ENCODE peak calls at places on chromosomes 6 and 20, in seven cellular contexts. One of them, this sample, is unnamed.

GRCh38 chr20:37294262-37294981 is 5.0 kb downstream of the MANBAL start:
- DNase-seq in amygdala: no peak
- DNase-seq in NCI-H1417: no peak
- DNase-seq in G401: no peak
- DNase-seq in body of pancreas: no peak
- DNase-seq in activated CD4-positive, CD25-positive, alpha-beta regulatory T cell: no peak
- DNase-seq in NCI-H510A treated with DMSO at 0.1 percent for 48 hours: no peak
- DNase-seq in this sample: no peak

GRCh38 chr6:11232968-11233626 is 629 bp upstream of the NEDD9 start:
- DNase-seq in amygdala: no peak
- DNase-seq in NCI-H1417: peak; percentile 82
- DNase-seq in G401: no peak
- DNase-seq in body of pancreas: no peak
- DNase-seq in activated CD4-positive, CD25-positive, alpha-beta regulatory T cell: no peak
- DNase-seq in NCI-H510A treated with DMSO at 0.1 percent for 48 hours: no peak
- DNase-seq in this sample: no peak

GRCh38 chr6:147055821-147056392 is 148.3 kb upstream of the STXBP5 start:
- DNase-seq in amygdala: no peak
- DNase-seq in NCI-H1417: no peak
- DNase-seq in G401: peak; percentile 97
- DNase-seq in body of pancreas: peak; percentile 42
- DNase-seq in activated CD4-positive, CD25-positive, alpha-beta regulatory T cell: no peak
- DNase-seq in NCI-H510A treated with DMSO at 0.1 percent for 48 hours: no peak
- DNase-seq in this sample: no peak

GRCh38 chr6:89239338-89239737 is 22.2 kb upstream of the GABRR1 start:
- DNase-seq in amygdala: no peak
- DNase-seq in NCI-H1417: peak; percentile 9
- DNase-seq in G401: no peak
- DNase-seq in body of pancreas: no peak
- DNase-seq in activated CD4-positive, CD25-positive, alpha-beta regulatory T cell: no peak
- DNase-seq in NCI-H510A treated with DMSO at 0.1 percent for 48 hours: no peak
- DNase-seq in this sample: peak; percentile 55

GRCh38 chr20:60869626-60870025 is 382.4 kb upstream of the CDH4 start:
- DNase-seq in amygdala: no peak
- DNase-seq in NCI-H1417: no peak
- DNase-seq in G401: no peak
- DNase-seq in body of pancreas: no peak
- DNase-seq in activated CD4-positive, CD25-positive, alpha-beta regulatory T cell: no peak
- DNase-seq in NCI-H510A treated with DMSO at 0.1 percent for 48 hours: no peak
- DNase-seq in this sample: no peak

GRCh38 chr6:2376429-2377355 is 131.3 kb upstream of the GMDS start:
- DNase-seq in amygdala: no peak
- DNase-seq in NCI-H1417: no peak
- DNase-seq in G401: no peak
- DNase-seq in body of pancreas: no peak
- DNase-seq in activated CD4-positive, CD25-positive, alpha-beta regulatory T cell: no peak
- DNase-seq in NCI-H510A treated with DMSO at 0.1 percent for 48 hours: no peak
- DNase-seq in this sample: no peak

GRCh38 chr20:32607727-32608663 is 22.9 kb upstream of the NOL4L start:
- DNase-seq in amygdala: no peak
- DNase-seq in NCI-H1417: peak; percentile 56
- DNase-seq in G401: peak; percentile 57
- DNase-seq in body of pancreas: no peak
- DNase-seq in activated CD4-positive, CD25-positive, alpha-beta regulatory T cell: no peak
- DNase-seq in NCI-H510A treated with DMSO at 0.1 percent for 48 hours: no peak
- DNase-seq in this sample: no peak

GRCh38 chr20:45833030-45833882 is at the start of gene SNX21:
- DNase-seq in amygdala: peak; percentile 65
- DNase-seq in NCI-H1417: peak; percentile 84
- DNase-seq in G401: peak; percentile 82
- DNase-seq in body of pancreas: peak; percentile 74
- DNase-seq in activated CD4-positive, CD25-positive, alpha-beta regulatory T cell: no peak
- DNase-seq in NCI-H510A treated with DMSO at 0.1 percent for 48 hours: peak; percentile 50
- DNase-seq in this sample: peak; percentile 75

GRCh38 chr20:36214684-36215256 is 21.5 kb upstream of the AAR2 start:
- DNase-seq in amygdala: no peak
- DNase-seq in NCI-H1417: peak; percentile 67
- DNase-seq in G401: peak; percentile 29
- DNase-seq in body of pancreas: no peak
- DNase-seq in activated CD4-positive, CD25-positive, alpha-beta regulatory T cell: no peak
- DNase-seq in NCI-H510A treated with DMSO at 0.1 percent for 48 hours: no peak
- DNase-seq in this sample: peak; percentile 63

GRCh38 chr6:91718198-91718597 is 1131.3 kb upstream of the MAP3K7 start:
- DNase-seq in amygdala: no peak
- DNase-seq in NCI-H1417: no peak
- DNase-seq in G401: no peak
- DNase-seq in body of pancreas: no peak
- DNase-seq in activated CD4-positive, CD25-positive, alpha-beta regulatory T cell: no peak
- DNase-seq in NCI-H510A treated with DMSO at 0.1 percent for 48 hours: no peak
- DNase-seq in this sample: peak; percentile 3

GRCh38 chr6:42047790-42048405 is 2.4 kb upstream of the TAF8 start:
- DNase-seq in amygdala: no peak
- DNase-seq in NCI-H1417: peak; percentile 47
- DNase-seq in G401: peak; percentile 47
- DNase-seq in body of pancreas: no peak
- DNase-seq in activated CD4-positive, CD25-positive, alpha-beta regulatory T cell: no peak
- DNase-seq in NCI-H510A treated with DMSO at 0.1 percent for 48 hours: no peak
- DNase-seq in this sample: no peak

GRCh38 chr6:78101387-78101786 is 448.5 kb downstream of the MEI4 start:
- DNase-seq in amygdala: no peak
- DNase-seq in NCI-H1417: no peak
- DNase-seq in G401: no peak
- DNase-seq in body of pancreas: no peak
- DNase-seq in activated CD4-positive, CD25-positive, alpha-beta regulatory T cell: no peak
- DNase-seq in NCI-H510A treated with DMSO at 0.1 percent for 48 hours: no peak
- DNase-seq in this sample: no peak

GRCh38 chr20:14612389-14612788 is 275.0 kb upstream of the FLRT3 start:
- DNase-seq in amygdala: no peak
- DNase-seq in NCI-H1417: no peak
- DNase-seq in G401: no peak
- DNase-seq in body of pancreas: no peak
- DNase-seq in activated CD4-positive, CD25-positive, alpha-beta regulatory T cell: no peak
- DNase-seq in NCI-H510A treated with DMSO at 0.1 percent for 48 hours: no peak
- DNase-seq in this sample: no peak

GRCh38 chr20:3669710-3670367 is 6.6 kb upstream of the GFRA4 start:
- DNase-seq in amygdala: no peak
- DNase-seq in NCI-H1417: no peak
- DNase-seq in G401: no peak
- DNase-seq in body of pancreas: no peak
- DNase-seq in activated CD4-positive, CD25-positive, alpha-beta regulatory T cell: no peak
- DNase-seq in NCI-H510A treated with DMSO at 0.1 percent for 48 hours: no peak
- DNase-seq in this sample: no peak

GRCh38 chr6:16802071-16802470 is 40.8 kb upstream of the ATXN1 start:
- DNase-seq in amygdala: no peak
- DNase-seq in NCI-H1417: no peak
- DNase-seq in G401: peak; percentile 37
- DNase-seq in body of pancreas: no peak
- DNase-seq in activated CD4-positive, CD25-positive, alpha-beta regulatory T cell: no peak
- DNase-seq in NCI-H510A treated with DMSO at 0.1 percent for 48 hours: no peak
- DNase-seq in this sample: no peak

GRCh38 chr20:56592817-56593216 is 36.3 kb upstream of the TFAP2C start:
- DNase-seq in amygdala: no peak
- DNase-seq in NCI-H1417: no peak
- DNase-seq in G401: no peak
- DNase-seq in body of pancreas: no peak
- DNase-seq in activated CD4-positive, CD25-positive, alpha-beta regulatory T cell: no peak
- DNase-seq in NCI-H510A treated with DMSO at 0.1 percent for 48 hours: no peak
- DNase-seq in this sample: no peak

GRCh38 chr6:33759887-33760629 is 13.4 kb upstream of the IP6K3 start:
- DNase-seq in amygdala: no peak
- DNase-seq in NCI-H1417: peak; percentile 35
- DNase-seq in G401: no peak
- DNase-seq in body of pancreas: no peak
- DNase-seq in activated CD4-positive, CD25-positive, alpha-beta regulatory T cell: no peak
- DNase-seq in NCI-H510A treated with DMSO at 0.1 percent for 48 hours: peak; percentile 97
- DNase-seq in this sample: no peak